ENCODE peak calls at places on chromosomes 11 and 22, in seven cellular contexts. J, C, F, O, Z, L and Q are unnamed samples.

GRCh38 chr11:112856591-112856990 is 104.6 kb upstream of the NCAM1 start:
- DNase-seq in J (no peak), C (no peak), F (peak; percentile 43), O (no peak), Z (no peak), L (no peak), Q (no peak)

GRCh38 chr11:32418836-32419235 is 16.5 kb downstream of the WT1 start:
- DNase-seq in J (no peak), C (no peak), F (no peak), O (no peak), Z (no peak), L (no peak), Q (no peak)

GRCh38 chr22:49481651-49482399 is 345.8 kb downstream of the BRD1 start:
- DNase-seq in J (no peak), C (no peak), F (no peak), O (no peak), Z (no peak), L (no peak), Q (no peak)

GRCh38 chr11:17510507-17511206 is 33.6 kb downstream of the USH1C start:
- DNase-seq in J (no peak), C (no peak), F (no peak), O (no peak), Z (no peak), L (no peak), Q (no peak)

GRCh38 chr11:10023202-10023601 is 270.8 kb downstream of the SBF2 start:
- DNase-seq in J (no peak), C (no peak), F (no peak), O (no peak), Z (no peak), L (no peak), Q (no peak)

GRCh38 chr11:117857734-117858369 is 18.6 kb downstream of the FXYD6 start:
- DNase-seq in J (no peak), C (no peak), F (no peak), O (no peak), Z (no peak), L (no peak), Q (no peak)

GRCh38 chr22:17158568-17159503 is at the start of gene HDHD5:
- DNase-seq in J (peak; percentile 14), C (peak; percentile 93), F (peak; percentile 89), O (peak; percentile 96), Z (peak; percentile 93), L (peak; percentile 95), Q (peak; percentile 94)

GRCh38 chr11:93444671-93445073 is 98.5 kb downstream of the SMCO4 start:
- DNase-seq in J (no peak), C (no peak), F (peak; percentile 90), O (no peak), Z (no peak), L (no peak), Q (peak; percentile 35)

GRCh38 chr11:65417221-65417701 is 5.3 kb upstream of the NEAT1 start:
- DNase-seq in J (no peak), C (peak; percentile 82), F (no peak), O (peak; percentile 83), Z (no peak), L (peak; percentile 66), Q (no peak)

GRCh38 chr11:61587541-61587941 is 6.7 kb upstream of the SYT7 start:
- DNase-seq in J (no peak), C (no peak), F (no peak), O (peak; percentile 79), Z (peak; percentile 65), L (peak; percentile 70), Q (peak; percentile 62)

GRCh38 chr11:84316866-84317560 is 1030.8 kb upstream of the CCDC90B start:
- DNase-seq in J (peak; percentile 10), C (no peak), F (no peak), O (no peak), Z (no peak), L (no peak), Q (peak; percentile 22)

GRCh38 chr11:81970886-81971285 is 762.8 kb downstream of the FAM181B start:
- DNase-seq in J (no peak), C (no peak), F (no peak), O (no peak), Z (no peak), L (no peak), Q (no peak)

GRCh38 chr11:45933131-45933821 is 10.8 kb downstream of the LARGE2 start:
- DNase-seq in J (no peak), C (peak; percentile 80), F (peak; percentile 40), O (peak; percentile 32), Z (no peak), L (no peak), Q (no peak)

GRCh38 chr11:69337211-69337721 is 43.3 kb downstream of the MYEOV start:
- DNase-seq in J (no peak), C (peak; percentile 60), F (no peak), O (peak; percentile 39), Z (peak; percentile 54), L (no peak), Q (no peak)

GRCh38 chr11:115678942-115679341 is 174.7 kb upstream of the CADM1 start:
- DNase-seq in J (no peak), C (no peak), F (no peak), O (no peak), Z (peak; percentile 77), L (no peak), Q (no peak)

GRCh38 chr11:60502221-60502775 is 9.7 kb downstream of the MS4A12 start:
- DNase-seq in J (no peak), C (no peak), F (no peak), O (no peak), Z (no peak), L (no peak), Q (no peak)

GRCh38 chr11:134642206-134642605 is 230.2 kb upstream of the B3GAT1 start:
- DNase-seq in J (no peak), C (peak; percentile 46), F (no peak), O (no peak), Z (no peak), L (no peak), Q (no peak)

GRCh38 chr11:63841554-63841953 is 2.6 kb downstream of the MARK2 start:
- DNase-seq in J (no peak), C (no peak), F (peak; percentile 71), O (peak; percentile 72), Z (no peak), L (peak; percentile 69), Q (no peak)

GRCh38 chr22:32203181-32204105 is 1.4 kb downstream of the RFPL2 start:
- DNase-seq in J (no peak), C (no peak), F (no peak), O (no peak), Z (peak; percentile 37), L (no peak), Q (no peak)

GRCh38 chr11:111427471-111427912 is 48.4 kb upstream of the POU2AF1 start:
- DNase-seq in J (no peak), C (no peak), F (peak; percentile 25), O (no peak), Z (no peak), L (no peak), Q (no peak)

GRCh38 chr11:123580557-123581275 is 73.7 kb downstream of the SCN3B start:
- DNase-seq in J (no peak), C (no peak), F (peak; percentile 53), O (peak; percentile 83), Z (peak; percentile 84), L (peak; percentile 83), Q (peak; percentile 86)

GRCh38 chr11:111730871-111731591 is 35.2 kb downstream of the PPP2R1B start:
- DNase-seq in J (no peak), C (no peak), F (peak; percentile 44), O (no peak), Z (peak; percentile 62), L (no peak), Q (no peak)

GRCh38 chr11:86670179-86670578 is 2.2 kb downstream of the ME3 start:
- DNase-seq in J (peak; percentile 33), C (no peak), F (peak; percentile 42), O (no peak), Z (no peak), L (no peak), Q (no peak)

GRCh38 chr11:1930448-1930802 is 10.9 kb downstream of the TNNT3 start:
- DNase-seq in J (no peak), C (no peak), F (no peak), O (no peak), Z (no peak), L (no peak), Q (no peak)

GRCh38 chr11:126304457-126305072 is 705 bp downstream of the DCPS start:
- DNase-seq in J (no peak), C (no peak), F (no peak), O (no peak), Z (no peak), L (no peak), Q (no peak)

GRCh38 chr22:39522567-39523300 is 2.4 kb downstream of the ATF4 start:
- DNase-seq in J (peak; percentile 31), C (no peak), F (peak; percentile 47), O (no peak), Z (peak; percentile 46), L (peak; percentile 28), Q (no peak)

GRCh38 chr22:22878801-22879674 is 8.6 kb upstream of the IGLL5 start:
- DNase-seq in J (no peak), C (peak; percentile 74), F (no peak), O (no peak), Z (no peak), L (no peak), Q (no peak)

GRCh38 chr11:64910451-64911093 is 6.4 kb downstream of the ATG2A start:
- DNase-seq in J (no peak), C (no peak), F (no peak), O (no peak), Z (no peak), L (no peak), Q (no peak)

GRCh38 chr11:76233936-76234703 is 27.8 kb upstream of the WNT11 start:
- DNase-seq in J (no peak), C (no peak), F (peak; percentile 14), O (peak; percentile 73), Z (peak; percentile 59), L (peak; percentile 72), Q (peak; percentile 40)
- TF ChIP-seq CTCF in J (no peak), C (no peak), F (no peak), O (no peak), Z (no peak), L (no peak), Q (no peak)

GRCh38 chr11:35144103-35144741 is 5.3 kb downstream of the CD44 start:
- DNase-seq in J (peak; percentile 35), C (no peak), F (peak; percentile 87), O (peak; percentile 67), Z (peak; percentile 45), L (no peak), Q (no peak)
- TF ChIP-seq CTCF in J (no peak), C (no peak), F (no peak), O (no peak), Z (peak; percentile 7), L (no peak), Q (no peak)

DNA sequence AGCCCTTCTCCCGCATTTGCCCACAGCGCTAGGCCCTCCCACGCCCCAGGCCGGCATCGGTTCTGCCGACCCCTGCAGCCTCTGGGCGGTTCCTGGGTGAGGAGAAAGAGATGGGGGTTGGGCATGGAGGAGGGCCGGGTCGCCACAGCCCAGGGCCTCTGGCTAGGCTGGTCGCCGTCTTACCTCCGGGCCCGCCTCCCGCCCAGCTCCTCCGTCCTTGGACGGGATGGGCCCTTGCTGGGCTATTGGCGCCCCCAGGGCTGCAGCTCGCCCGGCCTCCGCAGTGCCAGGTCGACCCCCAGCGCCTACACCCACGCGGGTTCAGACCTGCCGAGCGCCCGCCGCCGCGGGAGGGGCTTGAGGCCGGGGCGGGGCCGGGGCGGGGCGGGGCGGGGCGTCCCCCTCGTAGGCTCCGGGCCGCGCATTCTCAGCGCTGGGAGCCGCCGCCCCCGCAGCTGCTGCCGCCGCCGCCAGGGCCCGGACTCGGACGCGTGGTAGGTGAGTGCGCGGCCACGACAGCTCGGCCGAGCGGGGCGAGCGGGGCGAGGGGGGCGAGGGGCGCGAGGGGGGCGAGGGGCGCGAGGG is at the start of gene CD151:
- DNase-seq in J (no peak), C (no peak), F (peak; percentile 63), O (peak; percentile 79), Z (peak; percentile 80), L (no peak), Q (peak; percentile 80)
- TF ChIP-seq CTCF in J (no peak), C (no peak), F (no peak), O (no peak), Z (no peak), L (no peak), Q (no peak)

GRCh38 chr11:120324932-120325810 is at the start of gene TLCD5:
- DNase-seq in J (no peak), C (peak; percentile 92), F (peak; percentile 60), O (peak; percentile 84), Z (peak; percentile 65), L (peak; percentile 69), Q (peak; percentile 90)
- TF ChIP-seq CTCF in J (no peak), C (peak; percentile 37), F (no peak), O (peak; percentile 19), Z (no peak), L (no peak), Q (no peak)